ENCODE peak calls at places on chromosomes 4 and X, in eight cellular contexts. M is fibroblast of lung, T is NCI-H1105, U is HEK293T, D is neural crest cell, C is DMS153, X is ELF-1, O is WTC11. W is an unnamed sample.

GRCh38 chrX:135530097-135530496 is 9.6 kb downstream of the INTS6L start:
- DNase-seq in U (no peak), O (no peak), M (no peak), T (no peak), D (no peak), C (no peak), X (no peak), W (no peak)

GRCh38 chr4:23815351-23815750 is 74.5 kb downstream of the PPARGC1A start:
- DNase-seq in D (no peak), T (no peak), C (no peak), U (no peak), O (no peak), M (no peak), X (no peak), W (no peak)

GRCh38 chr4:117412661-117413060 is 327.3 kb upstream of the TRAM1L1 start:
- DNase-seq in X (no peak), D (no peak), U (no peak), C (no peak), T (no peak), O (no peak), M (no peak), W (no peak)

GRCh38 chr4:90786602-90787001 is 659.4 kb downstream of the CCSER1 start:
- DNase-seq in U (no peak), M (no peak), T (no peak), D (no peak), C (no peak), O (no peak), X (no peak), W (no peak)

GRCh38 chr4:72983706-72984105 is 85.8 kb downstream of the COX18 start:
- DNase-seq in O (no peak), C (no peak), T (no peak), M (no peak), X (no peak), U (no peak), D (no peak), W (no peak)

GRCh38 chrX:110087485-110088356 is 84.8 kb downstream of the TMEM164 start:
- DNase-seq in C (no peak), T (no peak), D (no peak), M (peak; percentile 95), X (no peak), U (no peak), O (no peak), W (no peak)

GRCh38 chr4:140003851-140004579 is 150.0 kb downstream of the MAML3 start:
- DNase-seq in U (no peak), D (no peak), X (no peak), O (no peak), M (no peak), T (no peak), C (no peak), W (no peak)

GRCh38 chrX:19799319-19800182 is 87.8 kb downstream of the SH3KBP1 start:
- DNase-seq in O (no peak), U (no peak), D (no peak), M (peak; percentile 69), C (peak; percentile 48), T (no peak), X (no peak), W (no peak)

GRCh38 chrX:48891402-48892288 is 5.9 kb downstream of the TIMM17B start:
- DNase-seq in T (peak; percentile 70), C (peak; percentile 71), M (peak; percentile 78), U (peak; percentile 79), O (peak; percentile 78), X (peak; percentile 97), D (peak; percentile 61), W (peak; percentile 83)

GRCh38 chrX:65601126-65601525 is 66.3 kb upstream of the MSN start:
- DNase-seq in U (no peak), O (no peak), X (no peak), T (no peak), D (no peak), M (no peak), C (no peak), W (no peak)

GRCh38 chr4:155207534-155208257 is 740 bp upstream of the NPY2R start:
- DNase-seq in U (peak; percentile 22), C (no peak), D (peak; percentile 18), X (peak; percentile 65), T (no peak), M (peak; percentile 4), O (peak; percentile 56), W (peak; percentile 41)

GRCh38 chr4:20203508-20203907 is 48.2 kb upstream of the SLIT2 start:
- DNase-seq in U (no peak), C (no peak), X (no peak), M (peak; percentile 92), T (no peak), O (no peak), D (no peak), W (no peak)

GRCh38 chrX:130110379-130111219 is at the start of gene ELF4:
- DNase-seq in U (peak; percentile 67), D (no peak), T (peak; percentile 27), C (peak; percentile 35), M (peak; percentile 50), X (peak; percentile 8), O (peak; percentile 17), W (no peak)

GRCh38 chr4:116397714-116398113 is 687.7 kb downstream of the TRAM1L1 start:
- DNase-seq in C (no peak), T (no peak), M (no peak), U (no peak), O (no peak), D (no peak), X (no peak), W (no peak)

GRCh38 chr4:157572291-157572690 is 351.8 kb downstream of the GRIA2 start:
- DNase-seq in X (no peak), O (no peak), D (no peak), M (no peak), T (no peak), U (no peak), C (no peak), W (no peak)

GRCh38 chr4:98468744-98469143 is 189.7 kb downstream of the TSPAN5 start:
- DNase-seq in X (peak; percentile 5), M (peak; percentile 85), C (no peak), O (no peak), U (no peak), D (peak; percentile 8), T (no peak), W (no peak)

GRCh38 chr4:186105721-186106335 is 1.3 kb downstream of the FAM149A start:
- DNase-seq in D (no peak), T (no peak), C (no peak), O (no peak), U (peak; percentile 9), X (peak; percentile 30), M (peak; percentile 22), W (no peak)

GRCh38 chr4:138645289-138645688 is 370.3 kb upstream of the NOCT start:
- DNase-seq in M (peak; percentile 61), C (no peak), O (no peak), D (no peak), T (no peak), U (no peak), X (no peak), W (no peak)

GRCh38 chr4:187236491-187236890 is 512.8 kb upstream of the FAT1 start:
- DNase-seq in O (no peak), U (no peak), C (no peak), X (no peak), T (no peak), M (peak; percentile 79), D (no peak), W (no peak)

GRCh38 chr4:54082168-54082567 is 17.8 kb upstream of the CHIC2 start:
- DNase-seq in O (no peak), X (no peak), U (no peak), D (no peak), M (peak; percentile 98), T (no peak), C (no peak), W (no peak)

GRCh38 chr4:57147335-57148060 is 37.3 kb upstream of the IGFBP7 start:
- DNase-seq in T (no peak), O (no peak), D (no peak), U (no peak), X (no peak), M (peak; percentile 96), C (no peak), W (no peak)

GRCh38 chr4:168942985-168943384 is 67.1 kb downstream of the CBR4 start:
- DNase-seq in X (peak; percentile 17), C (no peak), U (peak; percentile 33), T (no peak), M (no peak), O (no peak), D (no peak), W (no peak)

GRCh38 chr4:14446311-14446710 is 556.0 kb upstream of the CPEB2 start:
- DNase-seq in O (no peak), T (no peak), X (no peak), M (peak; percentile 24), U (no peak), D (no peak), C (no peak), W (no peak)

GRCh38 chr4:10977534-10977933 is 293.0 kb upstream of the CLNK start:
- DNase-seq in O (no peak), D (no peak), C (no peak), U (no peak), T (no peak), M (no peak), X (no peak), W (no peak)

GRCh38 chr4:4820264-4820663 is 39.2 kb upstream of the MSX1 start:
- DNase-seq in C (no peak), M (no peak), T (no peak), U (no peak), O (no peak), X (peak; percentile 44), D (peak; percentile 57), W (no peak)